ENCODE peak calls at places on chromosomes 11 and 22, in nine cellular contexts. I is omental fat pad, F is mucosa of descending colon, M is ecto neural progenitor cell, S is EL, X is GM18507, W is fibroblast of the aortic adventitia, N is T-helper 1 cell, P is NCI-H774. U is an unnamed sample.

GRCh38 chr11:102319544-102319943 is 2.3 kb downstream of the BIRC3 start:
- DNase-seq in M (no peak), W (no peak), I (no peak), P (no peak), X (no peak), S (no peak), N (no peak), F (no peak), U (no peak)

GRCh38 chr11:64746486-64746885 is 2.5 kb upstream of the RASGRP2 start:
- DNase-seq in P (no peak), I (no peak), F (no peak), W (no peak), M (no peak), S (no peak), X (no peak), N (no peak), U (no peak)

GRCh38 chr11:76269247-76269646 is 62.9 kb upstream of the WNT11 start:
- DNase-seq in I (no peak), S (no peak), M (no peak), N (no peak), P (no peak), W (no peak), F (peak; percentile 50), X (no peak), U (no peak)

GRCh38 chr11:121487191-121487590 is 34.4 kb upstream of the SORL1-AS1 start:
- DNase-seq in S (no peak), N (no peak), P (no peak), M (no peak), W (no peak), F (no peak), I (no peak), X (no peak), U (no peak)

GRCh38 chr11:67345247-67345948 is 7.9 kb downstream of the POLD4 start:
- DNase-seq in F (no peak), I (no peak), S (no peak), M (no peak), P (no peak), W (no peak), X (no peak), N (no peak), U (no peak)

GRCh38 chr11:1041936-1042608 is 5.6 kb upstream of the MUC6 start:
- DNase-seq in P (no peak), I (no peak), F (peak; percentile 56), N (peak; percentile 5), W (peak; percentile 37), S (no peak), X (no peak), M (no peak), U (no peak)

GRCh38 chr22:23180301-23180892 is at the start of gene BCR:
- DNase-seq in F (peak; percentile 78), N (peak; percentile 36), W (peak; percentile 57), P (peak; percentile 72), I (no peak), M (peak; percentile 76), S (peak; percentile 68), X (peak; percentile 65), U (no peak)

GRCh38 chr11:66956689-66957290 is 1.4 kb downstream of the PC start:
- DNase-seq in F (no peak), W (peak; percentile 58), M (peak; percentile 53), S (peak; percentile 82), P (no peak), X (no peak), I (no peak), N (no peak), U (no peak)

GRCh38 chr22:17451251-17451765 is 82.0 kb downstream of the CECR2 start:
- DNase-seq in W (no peak), N (no peak), F (no peak), X (no peak), I (no peak), M (peak; percentile 18), P (no peak), S (no peak), U (no peak)

GRCh38 chr11:61489833-61490585 is 18.5 kb upstream of the LRRC10B start:
- DNase-seq in M (peak; percentile 69), N (no peak), S (no peak), W (peak; percentile 74), I (no peak), X (no peak), F (no peak), P (no peak), U (no peak)

GRCh38 chr22:19941365-19942070 is at the start of the genes COMT and TXNRD2:
- DNase-seq in S (peak; percentile 73), W (peak; percentile 51), F (peak; percentile 83), X (peak; percentile 85), I (peak; percentile 46), P (peak; percentile 51), N (peak; percentile 32), M (no peak), U (no peak)

GRCh38 chr11:17286332-17286731 is 9.8 kb downstream of the NUCB2 start:
- DNase-seq in W (no peak), S (no peak), M (no peak), X (no peak), N (no peak), I (no peak), P (no peak), F (no peak), U (no peak)

GRCh38 chr11:47552581-47553416 is at the start of gene CELF1:
- DNase-seq in N (peak; percentile 86), X (peak; percentile 88), F (peak; percentile 95), I (peak; percentile 75), M (peak; percentile 94), W (peak; percentile 80), P (peak; percentile 93), S (peak; percentile 90), U (peak; percentile 64)

GRCh38 chr22:50185384-50186087 is at the start of gene TRABD:
- DNase-seq in X (peak; percentile 93), P (peak; percentile 73), S (peak; percentile 90), M (peak; percentile 95), I (no peak), F (peak; percentile 94), W (peak; percentile 82), N (peak; percentile 82), U (no peak)

GRCh38 chr11:19441752-19442553 is 201.2 kb upstream of the E2F8 start:
- DNase-seq in W (peak; percentile 99), S (peak; percentile 97), F (no peak), N (no peak), I (peak; percentile 57), P (no peak), X (peak; percentile 76), M (no peak), U (peak; percentile 13)

GRCh38 chr22:40529817-40530216 is 106.7 kb downstream of the MRTFA start:
- DNase-seq in M (no peak), X (no peak), W (no peak), P (no peak), N (no peak), S (no peak), F (no peak), I (no peak), U (no peak)

GRCh38 chr11:16404781-16405180 is 48.4 kb upstream of the SOX6 start:
- DNase-seq in X (no peak), F (no peak), M (no peak), I (no peak), W (no peak), P (no peak), N (no peak), S (no peak), U (no peak)

GRCh38 chr22:50118557-50119168 is 28.9 kb downstream of the MOV10L1 start:
- DNase-seq in S (peak; percentile 80), N (no peak), W (peak; percentile 100), M (no peak), P (no peak), X (no peak), I (peak; percentile 38), F (no peak), U (no peak)

GRCh38 chr11:57083641-57084385 is 95.1 kb downstream of the OR5AK2 start:
- DNase-seq in X (no peak), M (no peak), N (no peak), P (no peak), S (no peak), F (no peak), W (no peak), I (no peak), U (no peak)

GRCh38 chr22:36734171-36735058 is 30.9 kb upstream of the CACNG2 start:
- DNase-seq in W (peak; percentile 54), M (peak; percentile 36), S (peak; percentile 12), X (no peak), P (no peak), F (no peak), N (no peak), I (no peak), U (no peak)

GRCh38 chr22:30609260-30610185 is 2.5 kb downstream of the TCN2 start:
- DNase-seq in M (no peak), S (peak; percentile 93), I (peak; percentile 40), N (no peak), P (no peak), W (peak; percentile 77), F (peak; percentile 64), X (peak; percentile 40), U (no peak)

GRCh38 chr22:28607710-28608109 is 71.9 kb downstream of the TTC28 start:
- DNase-seq in F (no peak), N (no peak), M (no peak), S (no peak), X (no peak), I (no peak), P (no peak), W (no peak), U (no peak)

GRCh38 chr11:68357568-68357967 is 45.2 kb downstream of the LRP5 start:
- DNase-seq in I (no peak), N (no peak), F (no peak), W (no peak), P (no peak), X (no peak), M (no peak), S (no peak), U (no peak)

GRCh38 chr11:62540804-62541671 is 5.6 kb downstream of the AHNAK start:
- DNase-seq in I (no peak), X (no peak), W (no peak), N (no peak), M (no peak), P (no peak), F (peak; percentile 72), S (peak; percentile 27), U (no peak)

GRCh38 chr22:41976961-41977566 is 7.8 kb downstream of the SEPTIN3 start:
- DNase-seq in F (no peak), P (no peak), M (peak; percentile 67), I (no peak), W (no peak), X (no peak), S (no peak), N (no peak), U (no peak)

GRCh38 chr11:99316761-99317475 is 296.2 kb downstream of the CNTN5 start:
- DNase-seq in X (no peak), P (no peak), M (no peak), S (peak; percentile 23), N (no peak), I (no peak), W (peak; percentile 47), F (no peak), U (no peak)

GRCh38 chr11:11577246-11577855 is 44.5 kb downstream of the GALNT18 start:
- DNase-seq in N (no peak), X (no peak), F (no peak), W (peak; percentile 15), S (peak; percentile 28), I (no peak), P (no peak), M (peak; percentile 36), U (no peak)

GRCh38 chr11:100857236-100858005 is 170.3 kb downstream of the ARHGAP42 start:
- DNase-seq in M (no peak), F (no peak), N (no peak), X (no peak), I (no peak), S (no peak), W (peak; percentile 12), P (no peak), U (no peak)

GRCh38 chr11:14361951-14362350 is 3.0 kb upstream of the RRAS2 start:
- DNase-seq in N (no peak), X (no peak), M (no peak), F (no peak), S (no peak), W (no peak), P (no peak), I (no peak), U (no peak)

GRCh38 chr11:14012836-14013235 is 50.3 kb downstream of the SPON1 start:
- DNase-seq in S (peak; percentile 16), N (no peak), I (no peak), P (no peak), W (peak; percentile 27), M (no peak), X (no peak), F (no peak), U (no peak)